ENCODE peak calls at places on chromosomes 12 and 14, in eight cellular contexts. U is spleen, N is body of pancreas, W is H9, T is left lung, S is MCF 10A, B is mesothelial cell of epicardium, O is fibroblast of lung. G is an unnamed sample.

GRCh38 chr14:37093364-37093763 is 79.0 kb downstream of the SLC25A21 start:
- DNase-seq in U (no peak), N (no peak), W (no peak), T (no peak), S (peak; percentile 12), B (no peak), O (no peak), G (no peak)

GRCh38 chr12:12244341-12244740 is 22.5 kb downstream of the LRP6 start:
- DNase-seq in U (no peak), N (no peak), W (no peak), T (no peak), S (no peak), B (no peak), O (peak; percentile 71), G (no peak)

GRCh38 chr12:2615665-2616387 is 178.9 kb upstream of the FKBP4 start:
- DNase-seq in U (peak; percentile 52), N (no peak), W (peak; percentile 66), T (no peak), S (no peak), B (no peak), O (peak; percentile 88), G (no peak)

GRCh38 chr12:45575417-45575816 is 154.1 kb upstream of the ARID2 start:
- DNase-seq in U (no peak), N (no peak), W (no peak), T (no peak), S (no peak), B (no peak), O (no peak), G (no peak)

GRCh38 chr12:44876554-44877275 is 600 bp upstream of the NELL2 start:
- DNase-seq in U (peak; percentile 74), N (peak; percentile 21), W (peak; percentile 88), T (peak; percentile 79), S (no peak), B (peak; percentile 51), O (peak; percentile 48), G (peak; percentile 54)

GRCh38 chr12:102959391-102959790 is 1.9 kb downstream of the ASCL1 start:
- DNase-seq in U (no peak), N (no peak), W (no peak), T (no peak), S (no peak), B (no peak), O (no peak), G (no peak)

GRCh38 chr12:80917651-80918050 is 20.1 kb downstream of the LIN7A start:
- DNase-seq in U (no peak), N (no peak), W (no peak), T (no peak), S (no peak), B (no peak), O (no peak), G (no peak)

GRCh38 chr14:44960646-44961045 is 1.1 kb downstream of the KLHL28 start:
- DNase-seq in U (no peak), N (no peak), W (no peak), T (no peak), S (no peak), B (no peak), O (peak; percentile 32), G (no peak)

DNA sequence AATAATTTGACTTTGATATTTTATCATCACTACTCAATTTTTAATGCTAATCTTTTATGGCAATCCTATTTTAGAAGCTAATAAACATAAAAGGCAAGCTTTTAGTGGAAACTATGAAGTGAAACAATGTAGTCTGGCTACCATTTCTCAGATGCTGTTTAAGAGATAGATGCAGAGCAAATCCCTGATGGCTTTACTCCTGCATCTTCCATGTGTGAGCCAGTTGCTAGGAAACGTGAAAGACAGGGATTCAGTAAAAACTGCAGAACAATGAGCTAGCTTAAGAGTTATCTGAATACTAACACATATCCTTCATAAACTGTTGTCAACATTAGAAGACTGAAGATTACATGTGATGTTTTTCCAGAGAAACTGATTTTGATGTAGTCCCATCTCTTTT is 112.6 kb downstream of the SLC2A13 start:
- DNase-seq in U (no peak), N (no peak), W (no peak), T (no peak), S (no peak), B (no peak), O (no peak), G (no peak)
- TF ChIP-seq CTCF in U (no peak), N (no peak), W (no peak), T (no peak), S (no peak), B (no peak), O (no peak), G (no peak)

GRCh38 chr14:50954811-50955372 is 10.6 kb upstream of the PYGL start:
- DNase-seq in U (no peak), N (no peak), W (no peak), T (no peak), S (peak; percentile 67), B (no peak), O (peak; percentile 69), G (no peak)

GRCh38 chr14:50953497-50953896 is 9.2 kb upstream of the PYGL start:
- DNase-seq in U (no peak), N (no peak), W (no peak), T (no peak), S (no peak), B (no peak), O (no peak), G (no peak)

GRCh38 chr14:50951032-50951431 is 6.7 kb upstream of the PYGL start:
- DNase-seq in U (no peak), N (no peak), W (no peak), T (no peak), S (no peak), B (no peak), O (no peak), G (no peak)

GRCh38 chr14:50957296-50957695 is 13.0 kb upstream of the PYGL start:
- DNase-seq in U (no peak), N (no peak), W (no peak), T (no peak), S (peak; percentile 66), B (no peak), O (peak; percentile 52), G (no peak)

DNA sequence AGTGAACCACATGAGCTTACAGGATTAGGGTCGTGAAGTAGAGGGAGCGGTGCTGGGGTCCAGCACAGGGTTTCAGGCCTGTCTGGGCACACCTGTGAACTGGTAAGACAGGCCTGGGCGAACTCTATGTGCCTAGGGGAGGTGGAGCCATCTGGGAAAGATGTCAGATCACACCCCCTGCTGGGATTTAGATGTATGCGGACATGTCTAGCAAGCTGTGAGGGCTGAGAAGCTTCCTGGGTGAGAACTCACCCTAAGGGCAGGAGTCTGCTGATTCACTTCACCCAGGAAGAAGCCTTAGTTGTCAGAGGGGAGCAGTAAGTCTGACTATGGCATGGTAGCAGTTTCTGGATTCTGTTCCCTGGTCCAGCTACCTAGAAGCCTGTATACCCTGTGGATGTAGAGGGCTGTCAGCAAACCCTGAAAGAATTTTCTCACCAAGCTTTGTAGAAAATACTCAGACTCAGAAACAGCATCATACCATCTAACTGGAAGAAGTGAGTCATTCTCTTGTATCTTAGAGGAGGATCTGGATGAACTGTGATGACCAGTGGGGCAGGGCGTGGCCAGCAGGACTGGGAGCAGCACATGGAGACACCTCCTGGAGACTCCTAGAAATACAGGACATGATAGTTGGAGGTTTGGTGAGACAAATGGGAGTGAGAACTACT is 11.2 kb upstream of the PYGL start:
- DNase-seq in U (peak; percentile 78), N (peak; percentile 22), W (peak; percentile 85), T (peak; percentile 89), S (peak; percentile 98), B (no peak), O (peak; percentile 97), G (no peak)
- TF ChIP-seq CTCF in U (no peak), N (no peak), W (peak; percentile 58), T (no peak), S (peak; percentile 48), B (no peak), O (peak; percentile 56), G (no peak)

GRCh38 chr14:60488175-60488574 is 2.3 kb upstream of the C14orf39 start:
- DNase-seq in U (no peak), N (no peak), W (no peak), T (no peak), S (no peak), B (no peak), O (no peak), G (no peak)
- TF ChIP-seq CTCF in U (no peak), N (no peak), W (peak; percentile 56), T (no peak), S (peak; percentile 20), B (no peak), O (no peak), G (peak; percentile 23)

GRCh38 chr12:18583655-18584054 is 154.2 kb downstream of the PLCZ1 start:
- DNase-seq in U (no peak), N (no peak), W (no peak), T (no peak), S (no peak), B (no peak), O (peak; percentile 3), G (no peak)

GRCh38 chr12:18591473-18591872 is 146.3 kb downstream of the PLCZ1 start:
- DNase-seq in U (no peak), N (no peak), W (no peak), T (no peak), S (no peak), B (no peak), O (no peak), G (no peak)

DNA sequence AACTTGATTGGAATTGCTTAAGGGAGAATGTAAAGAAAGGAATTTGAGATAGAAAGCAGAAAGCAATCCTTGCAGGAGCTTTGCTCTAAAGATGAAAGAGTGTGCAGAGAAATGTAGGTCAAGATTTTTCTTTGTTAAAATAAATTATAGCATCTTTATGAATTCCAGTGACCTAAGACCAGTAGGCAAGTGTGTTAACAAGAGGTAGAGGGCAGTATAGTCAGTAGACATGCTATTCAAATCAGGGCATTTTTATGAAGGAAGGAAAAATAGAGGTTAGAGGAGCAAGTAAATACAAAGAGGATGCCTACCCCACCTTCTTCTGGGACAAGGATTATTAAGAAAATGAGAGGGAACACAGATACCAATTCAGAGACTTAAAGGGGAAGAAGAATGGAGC is 148.5 kb downstream of the PLCZ1 start:
- DNase-seq in U (no peak), N (no peak), W (no peak), T (no peak), S (peak; percentile 7), B (no peak), O (no peak), G (no peak)
- TF ChIP-seq CTCF in U (no peak), N (no peak), W (peak; percentile 33), T (no peak), S (no peak), B (no peak), O (peak; percentile 11), G (no peak)

GRCh38 chr12:92341333-92341691 is 195.7 kb upstream of the BTG1 start:
- DNase-seq in U (no peak), N (no peak), W (no peak), T (no peak), S (peak; percentile 24), B (no peak), O (no peak), G (no peak)
- TF ChIP-seq CTCF in U (no peak), N (no peak), W (no peak), T (no peak), S (no peak), B (no peak), O (no peak), G (no peak)

GRCh38 chr12:75291014-75291413 is 39.1 kb downstream of the CAPS2 start:
- DNase-seq in U (no peak), N (no peak), W (no peak), T (no peak), S (no peak), B (no peak), O (no peak), G (no peak)
- TF ChIP-seq CTCF in U (no peak), N (no peak), W (no peak), T (no peak), S (no peak), B (no peak), O (no peak), G (no peak)

G was measured in progenitor cell of endocrine pancreas.